ENCODE peak calls at places on chromosomes 13 and 19, in four cellular contexts. Z is nephron progenitor cell, E is choroid plexus epithelial cell, H is WTC11. S is an unnamed sample.

GRCh38 chr19:10617409-10618121 is 7.8 kb upstream of the SLC44A2 start:
- DNase-seq in Z (no peak), E (peak), H (no peak), S (no peak)

GRCh38 chr13:82096256-82096655 is 1755.3 kb upstream of the SPRY2 start:
- DNase-seq in Z (no peak), E (no peak), H (no peak), S (no peak)

GRCh38 chr19:51706885-51707284 is 13.8 kb downstream of the SPACA6 start:
- DNase-seq in Z (no peak), E (peak), H (no peak), S (no peak)

GRCh38 chr13:30792257-30793000 is 57.1 kb downstream of the ALOX5AP start:
- DNase-seq in Z (peak), E (peak), H (no peak), S (peak)

GRCh38 chr19:14632286-14632685 is 42.4 kb downstream of the ADGRE3 start:
- DNase-seq in Z (no peak), E (peak), H (peak), S (no peak)

GRCh38 chr13:100826441-100826840 is 151.8 kb upstream of the TMTC4 start:
- DNase-seq in Z (no peak), E (no peak), H (no peak), S (no peak)

GRCh38 chr13:81001828-81002385 is 661.0 kb upstream of the SPRY2 start:
- DNase-seq in Z (no peak), E (peak), H (no peak), S (no peak)

GRCh38 chr19:32017341-32017948 is 328.0 kb upstream of the ZNF507 start:
- DNase-seq in Z (no peak), E (no peak), H (no peak), S (no peak)

GRCh38 chr13:66071018-66071417 is 1159.1 kb downstream of the PCDH9 start:
- DNase-seq in Z (no peak), E (no peak), H (no peak), S (no peak)

GRCh38 chr13:108769213-108770070 is 140.0 kb downstream of the MYO16 start:
- DNase-seq in Z (no peak), E (peak), H (no peak), S (no peak)

GRCh38 chr13:111241006-111241755 is 79.3 kb upstream of the TEX29 start:
- DNase-seq in Z (no peak), E (no peak), H (no peak), S (no peak)

GRCh38 chr13:42847891-42848663 is 66.7 kb downstream of the FAM216B start:
- DNase-seq in Z (no peak), E (peak), H (no peak), S (peak)

GRCh38 chr19:33477781-33478180 is 43.8 kb downstream of the PEPD start:
- DNase-seq in Z (no peak), E (no peak), H (no peak), S (no peak)

GRCh38 chr19:2338751-2339643 is 10.5 kb downstream of the SPPL2B start:
- DNase-seq in Z (no peak), E (no peak), H (no peak), S (no peak)

GRCh38 chr19:7442423-7442822 is 46.4 kb downstream of the PEX11G start:
- DNase-seq in Z (no peak), E (peak), H (no peak), S (no peak)

GRCh38 chr13:62512194-62513141 is 1096.8 kb upstream of the PCDH20 start:
- DNase-seq in Z (peak), E (peak), H (peak), S (no peak)

GRCh38 chr19:2385053-2385721 is 25.1 kb downstream of the TMPRSS9 start:
- DNase-seq in Z (peak), E (peak), H (peak), S (peak)

GRCh38 chr19:16542894-16543498 is 759 bp upstream of the CHERP start:
- DNase-seq in Z (no peak), E (peak), H (no peak), S (no peak)

GRCh38 chr19:11410682-11411081 is 8.4 kb downstream of the RGL3 start:
- DNase-seq in Z (no peak), E (peak), H (no peak), S (no peak)

GRCh38 chr13:80901111-80902014 is 560.4 kb upstream of the SPRY2 start:
- DNase-seq in Z (no peak), E (peak), H (no peak), S (no peak)

GRCh38 chr13:30429721-30430694 is 7.7 kb downstream of the UBE2L5 start:
- DNase-seq in Z (no peak), E (peak), H (no peak), S (no peak)

GRCh38 chr19:39679056-39679790 is 23.5 kb downstream of the LGALS16 start:
- DNase-seq in Z (no peak), E (no peak), H (no peak), S (no peak)

DNA sequence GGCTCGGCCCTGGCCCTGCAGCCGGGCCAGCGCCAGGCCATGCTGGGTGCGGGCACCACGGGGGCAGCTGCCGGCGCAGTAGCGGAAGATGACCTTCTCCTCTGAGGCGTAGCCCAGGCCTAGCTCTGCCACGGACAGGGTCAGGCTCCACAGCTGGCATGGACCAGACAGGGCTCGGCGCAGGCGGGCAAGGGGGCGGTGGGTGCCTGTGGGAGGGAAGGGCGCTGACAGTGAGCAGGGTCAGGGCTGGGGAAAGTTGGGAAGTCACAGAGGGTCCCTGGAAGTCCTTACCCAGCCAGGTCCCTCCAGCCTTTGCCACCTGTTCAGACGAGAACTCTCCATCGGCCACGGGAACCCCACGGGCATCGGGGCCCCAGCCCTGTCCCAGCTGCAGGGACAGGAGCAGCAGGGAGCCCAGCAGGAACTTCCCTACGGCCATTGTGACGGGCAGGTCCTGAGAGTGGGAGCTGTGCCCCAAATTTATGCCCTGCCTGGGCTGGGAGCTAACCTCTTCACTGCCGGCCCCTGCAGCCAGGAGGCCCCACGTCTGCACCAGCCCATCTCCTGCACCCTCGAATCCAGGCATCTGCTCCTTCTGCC is at the start of gene PSPN:
- DNase-seq in Z (no peak), E (no peak), H (no peak), S (no peak)
- TF ChIP-seq CTCF in Z (no peak), E (no peak), H (no peak), S (no peak)

DNA sequence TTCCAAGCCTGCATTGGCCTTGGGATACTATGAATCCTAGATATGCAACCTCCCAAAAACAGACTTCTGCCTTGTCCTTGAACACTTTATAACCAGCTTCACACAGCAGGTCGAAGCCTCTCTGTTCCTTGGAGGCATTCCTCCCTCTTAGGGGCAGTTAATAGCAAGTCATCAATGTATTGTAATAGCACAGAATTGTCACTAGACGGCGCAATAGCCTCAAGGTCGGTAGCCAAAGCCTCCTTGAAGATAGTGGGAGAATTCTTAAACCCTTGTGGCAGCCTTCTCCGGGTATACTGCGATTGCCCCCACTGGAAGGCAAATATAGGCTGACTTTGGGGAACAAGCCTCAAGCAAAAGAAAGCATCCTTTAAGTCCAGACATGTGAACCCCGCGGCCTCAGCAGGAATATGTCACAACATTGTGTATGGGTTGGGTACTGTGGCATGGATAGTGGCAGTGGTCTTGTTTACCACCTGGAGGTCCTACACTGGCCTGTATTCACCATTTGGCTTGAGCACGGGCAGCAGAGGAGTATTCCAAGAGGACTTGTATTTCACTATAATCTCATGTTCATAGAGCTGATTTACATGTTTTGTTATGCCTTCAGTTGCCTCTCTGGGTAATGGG is 61.1 kb downstream of the ZNF431 start:
- DNase-seq in Z (peak), E (no peak), H (peak), S (peak)
- TF ChIP-seq CTCF in Z (peak), E (no peak), H (peak), S (peak)

DNA sequence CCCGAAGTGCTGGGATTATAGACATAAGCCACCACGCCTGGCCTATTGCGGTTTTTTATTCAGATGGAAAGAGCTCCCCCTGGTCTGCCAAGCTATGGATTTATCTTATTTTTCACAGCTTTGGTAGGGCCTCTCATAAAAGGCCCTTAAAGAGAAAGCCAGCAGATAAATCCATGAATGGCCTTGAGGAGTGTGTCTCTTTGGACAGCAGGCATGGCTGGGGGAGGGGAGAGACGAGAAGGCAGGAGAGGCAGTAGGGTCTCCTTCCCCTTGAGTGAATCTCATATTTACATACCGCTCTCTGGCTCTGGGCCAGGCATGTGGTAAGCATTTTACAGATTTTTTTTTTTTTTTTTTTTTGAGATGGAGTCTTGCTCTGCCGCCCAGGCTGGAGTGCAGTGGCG is 25.2 kb downstream of the MARK4 start:
- DNase-seq in Z (no peak), E (peak), H (no peak), S (no peak)
- TF ChIP-seq CTCF in Z (no peak), E (peak), H (no peak), S (no peak)

GRCh38 chr13:21347753-21348318 is 111.3 kb downstream of the ZDHHC20 start:
- DNase-seq in Z (no peak), E (no peak), H (peak), S (no peak)
- TF ChIP-seq CTCF in Z (no peak), E (no peak), H (no peak), S (no peak)

S was measured in AG09319.